ENCODE peak calls at places on chromosomes 3 and 15, in nine cellular contexts. One of them, this sample, is unnamed.

GRCh38 chr3:46693038-46693896 is at the start of gene ALS2CL:
- DNase-seq in psoas muscle: peak
- DNase-seq in CD8-positive, alpha-beta memory T cell: peak
- DNase-seq in mesendoderm: peak
- DNase-seq in SJSA1: peak
- DNase-seq in Caco-2: peak
- DNase-seq in endodermal cell: peak
- DNase-seq in colonic mucosa: peak
- DNase-seq in cardiac muscle cell: peak
- DNase-seq in this sample: peak

GRCh38 chr3:132432639-132433038 is 15.3 kb downstream of the DNAJC13 start:
- DNase-seq in colonic mucosa: no peak
- DNase-seq in SJSA1: no peak
- DNase-seq in mesendoderm: no peak
- DNase-seq in endodermal cell: no peak
- DNase-seq in cardiac muscle cell: no peak
- DNase-seq in psoas muscle: no peak
- DNase-seq in CD8-positive, alpha-beta memory T cell: no peak
- DNase-seq in Caco-2: no peak
- DNase-seq in this sample: peak

GRCh38 chr3:193884011-193884410 is 251.9 kb upstream of the HES1 start:
- DNase-seq in Caco-2: no peak
- DNase-seq in CD8-positive, alpha-beta memory T cell: no peak
- DNase-seq in mesendoderm: no peak
- DNase-seq in SJSA1: peak
- DNase-seq in endodermal cell: no peak
- DNase-seq in cardiac muscle cell: no peak
- DNase-seq in psoas muscle: no peak
- DNase-seq in colonic mucosa: no peak
- DNase-seq in this sample: no peak

GRCh38 chr3:174776123-174776522 is 83.0 kb upstream of the NAALADL2 start:
- DNase-seq in Caco-2: peak
- DNase-seq in SJSA1: no peak
- DNase-seq in endodermal cell: no peak
- DNase-seq in psoas muscle: no peak
- DNase-seq in mesendoderm: no peak
- DNase-seq in CD8-positive, alpha-beta memory T cell: no peak
- DNase-seq in colonic mucosa: no peak
- DNase-seq in cardiac muscle cell: no peak
- DNase-seq in this sample: no peak

GRCh38 chr3:71905426-71905825 is 120.5 kb upstream of the PROK2 start:
- DNase-seq in colonic mucosa: no peak
- DNase-seq in psoas muscle: no peak
- DNase-seq in endodermal cell: no peak
- DNase-seq in CD8-positive, alpha-beta memory T cell: no peak
- DNase-seq in cardiac muscle cell: no peak
- DNase-seq in SJSA1: no peak
- DNase-seq in Caco-2: no peak
- DNase-seq in mesendoderm: no peak
- DNase-seq in this sample: no peak

GRCh38 chr3:88713233-88713691 is 394.2 kb upstream of the EPHA3 start:
- DNase-seq in mesendoderm: no peak
- DNase-seq in cardiac muscle cell: no peak
- DNase-seq in colonic mucosa: no peak
- DNase-seq in Caco-2: no peak
- DNase-seq in SJSA1: no peak
- DNase-seq in endodermal cell: no peak
- DNase-seq in CD8-positive, alpha-beta memory T cell: no peak
- DNase-seq in psoas muscle: no peak
- DNase-seq in this sample: no peak

GRCh38 chr3:53808496-53808895 is 37.7 kb downstream of the CHDH start:
- DNase-seq in CD8-positive, alpha-beta memory T cell: no peak
- DNase-seq in SJSA1: no peak
- DNase-seq in endodermal cell: peak
- DNase-seq in colonic mucosa: no peak
- DNase-seq in Caco-2: no peak
- DNase-seq in cardiac muscle cell: no peak
- DNase-seq in mesendoderm: no peak
- DNase-seq in psoas muscle: no peak
- DNase-seq in this sample: no peak

GRCh38 chr3:151085889-151086483 is 522 bp downstream of the MED12L start:
- DNase-seq in SJSA1: no peak
- DNase-seq in Caco-2: peak
- DNase-seq in mesendoderm: peak
- DNase-seq in colonic mucosa: peak
- DNase-seq in CD8-positive, alpha-beta memory T cell: no peak
- DNase-seq in endodermal cell: peak
- DNase-seq in psoas muscle: peak
- DNase-seq in cardiac muscle cell: peak
- DNase-seq in this sample: peak

GRCh38 chr15:36707884-36708430 is 128.5 kb downstream of the CDIN1 start:
- DNase-seq in psoas muscle: no peak
- DNase-seq in CD8-positive, alpha-beta memory T cell: no peak
- DNase-seq in mesendoderm: no peak
- DNase-seq in endodermal cell: no peak
- DNase-seq in colonic mucosa: no peak
- DNase-seq in cardiac muscle cell: no peak
- DNase-seq in SJSA1: no peak
- DNase-seq in Caco-2: no peak
- DNase-seq in this sample: no peak

GRCh38 chr3:159798951-159799350 is 189.7 kb upstream of the IL12A start:
- DNase-seq in cardiac muscle cell: peak
- DNase-seq in Caco-2: peak
- DNase-seq in endodermal cell: no peak
- DNase-seq in mesendoderm: peak
- DNase-seq in psoas muscle: no peak
- DNase-seq in SJSA1: peak
- DNase-seq in colonic mucosa: no peak
- DNase-seq in CD8-positive, alpha-beta memory T cell: no peak
- DNase-seq in this sample: no peak

GRCh38 chr15:98635848-98636247 is 12.5 kb upstream of the IGF1R start:
- DNase-seq in Caco-2: no peak
- DNase-seq in SJSA1: no peak
- DNase-seq in mesendoderm: no peak
- DNase-seq in CD8-positive, alpha-beta memory T cell: no peak
- DNase-seq in endodermal cell: no peak
- DNase-seq in colonic mucosa: no peak
- DNase-seq in cardiac muscle cell: no peak
- DNase-seq in psoas muscle: no peak
- DNase-seq in this sample: no peak

GRCh38 chr3:17935217-17935616 is 192.8 kb upstream of the TBC1D5 start:
- DNase-seq in colonic mucosa: no peak
- DNase-seq in endodermal cell: no peak
- DNase-seq in Caco-2: no peak
- DNase-seq in mesendoderm: no peak
- DNase-seq in psoas muscle: no peak
- DNase-seq in CD8-positive, alpha-beta memory T cell: no peak
- DNase-seq in SJSA1: no peak
- DNase-seq in cardiac muscle cell: peak
- DNase-seq in this sample: peak

GRCh38 chr15:75786564-75786925 is 56.7 kb upstream of the UBE2Q2 start:
- DNase-seq in Caco-2: no peak
- DNase-seq in CD8-positive, alpha-beta memory T cell: no peak
- DNase-seq in endodermal cell: no peak
- DNase-seq in psoas muscle: no peak
- DNase-seq in colonic mucosa: no peak
- DNase-seq in mesendoderm: no peak
- DNase-seq in SJSA1: no peak
- DNase-seq in cardiac muscle cell: no peak
- DNase-seq in this sample: peak

GRCh38 chr15:48363474-48363873 is 32.2 kb downstream of the DUT start:
- DNase-seq in SJSA1: no peak
- DNase-seq in cardiac muscle cell: no peak
- DNase-seq in Caco-2: no peak
- DNase-seq in endodermal cell: no peak
- DNase-seq in colonic mucosa: no peak
- DNase-seq in psoas muscle: no peak
- DNase-seq in mesendoderm: no peak
- DNase-seq in CD8-positive, alpha-beta memory T cell: no peak
- DNase-seq in this sample: no peak

GRCh38 chr3:182935803-182936202 is 44.5 kb downstream of the DCUN1D1 start:
- DNase-seq in SJSA1: no peak
- DNase-seq in cardiac muscle cell: no peak
- DNase-seq in psoas muscle: no peak
- DNase-seq in CD8-positive, alpha-beta memory T cell: no peak
- DNase-seq in mesendoderm: peak
- DNase-seq in Caco-2: no peak
- DNase-seq in endodermal cell: no peak
- DNase-seq in colonic mucosa: no peak
- DNase-seq in this sample: no peak

GRCh38 chr15:98413973-98414546 is 234.3 kb upstream of the IGF1R start:
- DNase-seq in colonic mucosa: no peak
- DNase-seq in SJSA1: no peak
- DNase-seq in CD8-positive, alpha-beta memory T cell: no peak
- DNase-seq in endodermal cell: no peak
- DNase-seq in cardiac muscle cell: no peak
- DNase-seq in Caco-2: no peak
- DNase-seq in mesendoderm: no peak
- DNase-seq in psoas muscle: peak
- DNase-seq in this sample: no peak

GRCh38 chr3:14957163-14957562 is 9.8 kb downstream of the NR2C2 start:
- DNase-seq in cardiac muscle cell: no peak
- DNase-seq in colonic mucosa: no peak
- DNase-seq in SJSA1: no peak
- DNase-seq in Caco-2: no peak
- DNase-seq in mesendoderm: no peak
- DNase-seq in psoas muscle: no peak
- DNase-seq in endodermal cell: no peak
- DNase-seq in CD8-positive, alpha-beta memory T cell: no peak
- DNase-seq in this sample: no peak

GRCh38 chr3:14957933-14958332 is 10.6 kb downstream of the NR2C2 start:
- DNase-seq in colonic mucosa: no peak
- DNase-seq in cardiac muscle cell: no peak
- DNase-seq in SJSA1: no peak
- DNase-seq in psoas muscle: no peak
- DNase-seq in mesendoderm: no peak
- DNase-seq in endodermal cell: no peak
- DNase-seq in Caco-2: no peak
- DNase-seq in CD8-positive, alpha-beta memory T cell: no peak
- DNase-seq in this sample: no peak

GRCh38 chr3:14962762-14963161 is 15.4 kb downstream of the NR2C2 start:
- DNase-seq in Caco-2: no peak
- DNase-seq in psoas muscle: no peak
- DNase-seq in CD8-positive, alpha-beta memory T cell: no peak
- DNase-seq in endodermal cell: no peak
- DNase-seq in SJSA1: no peak
- DNase-seq in cardiac muscle cell: no peak
- DNase-seq in colonic mucosa: no peak
- DNase-seq in mesendoderm: no peak
- DNase-seq in this sample: no peak

GRCh38 chr3:14959358-14959943 is 12.1 kb downstream of the NR2C2 start:
- DNase-seq in CD8-positive, alpha-beta memory T cell: no peak
- DNase-seq in colonic mucosa: no peak
- DNase-seq in Caco-2: no peak
- DNase-seq in endodermal cell: no peak
- DNase-seq in mesendoderm: no peak
- DNase-seq in cardiac muscle cell: no peak
- DNase-seq in psoas muscle: no peak
- DNase-seq in SJSA1: no peak
- DNase-seq in this sample: no peak
- H3K4me3 ChIP-seq in CD8-positive, alpha-beta memory T cell: peak
- H3K4me3 ChIP-seq in colonic mucosa: no peak
- H3K4me3 ChIP-seq in Caco-2: no peak
- H3K4me3 ChIP-seq in endodermal cell: no peak
- H3K4me3 ChIP-seq in mesendoderm: no peak
- H3K4me3 ChIP-seq in cardiac muscle cell: no peak
- H3K4me3 ChIP-seq in psoas muscle: no peak
- H3K4me3 ChIP-seq in SJSA1: no peak
- H3K4me3 ChIP-seq in this sample: no peak

GRCh38 chr3:115877647-115877934 is 254.3 kb downstream of the GAP43 start:
- DNase-seq in Caco-2: no peak
- DNase-seq in endodermal cell: no peak
- DNase-seq in colonic mucosa: no peak
- DNase-seq in psoas muscle: no peak
- DNase-seq in CD8-positive, alpha-beta memory T cell: no peak
- DNase-seq in cardiac muscle cell: no peak
- DNase-seq in SJSA1: no peak
- DNase-seq in mesendoderm: no peak
- DNase-seq in this sample: no peak
- H3K4me3 ChIP-seq in Caco-2: no peak
- H3K4me3 ChIP-seq in endodermal cell: no peak
- H3K4me3 ChIP-seq in colonic mucosa: no peak
- H3K4me3 ChIP-seq in psoas muscle: peak
- H3K4me3 ChIP-seq in CD8-positive, alpha-beta memory T cell: no peak
- H3K4me3 ChIP-seq in cardiac muscle cell: no peak
- H3K4me3 ChIP-seq in SJSA1: no peak
- H3K4me3 ChIP-seq in mesendoderm: no peak
- H3K4me3 ChIP-seq in this sample: peak

GRCh38 chr3:138113309-138113708 is 2.1 kb downstream of the DZIP1L start:
- DNase-seq in colonic mucosa: no peak
- DNase-seq in cardiac muscle cell: no peak
- DNase-seq in mesendoderm: peak
- DNase-seq in CD8-positive, alpha-beta memory T cell: no peak
- DNase-seq in SJSA1: no peak
- DNase-seq in psoas muscle: no peak
- DNase-seq in Caco-2: no peak
- DNase-seq in endodermal cell: peak
- DNase-seq in this sample: no peak
- H3K4me3 ChIP-seq in colonic mucosa: no peak
- H3K4me3 ChIP-seq in cardiac muscle cell: no peak
- H3K4me3 ChIP-seq in mesendoderm: no peak
- H3K4me3 ChIP-seq in CD8-positive, alpha-beta memory T cell: no peak
- H3K4me3 ChIP-seq in SJSA1: no peak
- H3K4me3 ChIP-seq in psoas muscle: no peak
- H3K4me3 ChIP-seq in Caco-2: no peak
- H3K4me3 ChIP-seq in endodermal cell: peak
- H3K4me3 ChIP-seq in this sample: no peak

GRCh38 chr3:113212845-113213375 is 1.6 kb downstream of the BOC start:
- DNase-seq in psoas muscle: no peak
- DNase-seq in endodermal cell: no peak
- DNase-seq in colonic mucosa: no peak
- DNase-seq in SJSA1: no peak
- DNase-seq in Caco-2: no peak
- DNase-seq in mesendoderm: no peak
- DNase-seq in cardiac muscle cell: no peak
- DNase-seq in CD8-positive, alpha-beta memory T cell: no peak
- DNase-seq in this sample: no peak

GRCh38 chr3:113212155-113212844 is 943 bp downstream of the BOC start:
- DNase-seq in colonic mucosa: no peak
- DNase-seq in SJSA1: peak
- DNase-seq in CD8-positive, alpha-beta memory T cell: no peak
- DNase-seq in endodermal cell: peak
- DNase-seq in psoas muscle: peak
- DNase-seq in mesendoderm: peak
- DNase-seq in Caco-2: no peak
- DNase-seq in cardiac muscle cell: peak
- DNase-seq in this sample: peak

GRCh38 chr3:113210608-113211369 is 568 bp upstream of the BOC start:
- DNase-seq in endodermal cell: peak
- DNase-seq in SJSA1: peak
- DNase-seq in psoas muscle: no peak
- DNase-seq in Caco-2: no peak
- DNase-seq in mesendoderm: peak
- DNase-seq in colonic mucosa: peak
- DNase-seq in cardiac muscle cell: peak
- DNase-seq in CD8-positive, alpha-beta memory T cell: no peak
- DNase-seq in this sample: peak

GRCh38 chr3:113214227-113214626 is 2.9 kb downstream of the BOC start:
- DNase-seq in cardiac muscle cell: no peak
- DNase-seq in SJSA1: no peak
- DNase-seq in endodermal cell: no peak
- DNase-seq in Caco-2: no peak
- DNase-seq in mesendoderm: no peak
- DNase-seq in colonic mucosa: no peak
- DNase-seq in psoas muscle: no peak
- DNase-seq in CD8-positive, alpha-beta memory T cell: no peak
- DNase-seq in this sample: no peak

GRCh38 chr3:113211370-113212154 is at the start of gene BOC:
- DNase-seq in CD8-positive, alpha-beta memory T cell: no peak
- DNase-seq in cardiac muscle cell: peak
- DNase-seq in mesendoderm: peak
- DNase-seq in endodermal cell: peak
- DNase-seq in psoas muscle: peak
- DNase-seq in Caco-2: peak
- DNase-seq in SJSA1: peak
- DNase-seq in colonic mucosa: peak
- DNase-seq in this sample: peak
- H3K4me3 ChIP-seq in CD8-positive, alpha-beta memory T cell: no peak
- H3K4me3 ChIP-seq in cardiac muscle cell: peak
- H3K4me3 ChIP-seq in mesendoderm: peak
- H3K4me3 ChIP-seq in endodermal cell: peak
- H3K4me3 ChIP-seq in psoas muscle: peak
- H3K4me3 ChIP-seq in Caco-2: peak
- H3K4me3 ChIP-seq in SJSA1: peak
- H3K4me3 ChIP-seq in colonic mucosa: peak
- H3K4me3 ChIP-seq in this sample: peak